ENCODE peak calls at places on chromosome 15, in four cellular contexts. A, T, N and B are unnamed samples.

GRCh38 chr15:84606653-84607120 is 5.9 kb downstream of the ZSCAN2 start:
- DNase-seq in A (no peak), T (no peak), N (no peak), B (no peak)

GRCh38 chr15:86611392-86612040 is 531.8 kb downstream of the AGBL1 start:
- DNase-seq in T (no peak), A (no peak), N (no peak), B (no peak)

GRCh38 chr15:84981711-84982300 is at the start of gene PDE8A:
- DNase-seq in T (peak), N (no peak), A (no peak), B (peak)

GRCh38 chr15:89075846-89076245 is 12.4 kb upstream of the ABHD2 start:
- DNase-seq in T (no peak), A (no peak), N (no peak), B (no peak)

GRCh38 chr15:88628018-88628673 is 7.0 kb downstream of the AEN start:
- DNase-seq in N (no peak), A (no peak), T (no peak), B (no peak)

GRCh38 chr15:74328331-74329056 is 39.0 kb downstream of the CYP11A1 start:
- DNase-seq in N (no peak), T (no peak), A (no peak), B (no peak)

GRCh38 chr15:27399236-27399635 is 428.3 kb downstream of the GABRG3 start:
- DNase-seq in A (no peak), N (no peak), T (no peak), B (no peak)

GRCh38 chr15:66742286-66742685 is 40.2 kb downstream of the SMAD6 start:
- DNase-seq in A (no peak), T (no peak), N (no peak), B (no peak)

GRCh38 chr15:65259367-65259781 is 27.3 kb downstream of the PARP16 start:
- DNase-seq in N (no peak), T (no peak), A (no peak), B (no peak)

GRCh38 chr15:90187257-90187868 is 13.8 kb upstream of the SEMA4B start:
- DNase-seq in A (no peak), N (no peak), T (no peak), B (no peak)

GRCh38 chr15:101148881-101149664 is 102.8 kb downstream of the CHSY1 start:
- DNase-seq in N (no peak), A (no peak), T (no peak), B (peak)

GRCh38 chr15:69881760-69882159 is 216.0 kb downstream of the TLE3 start:
- DNase-seq in A (no peak), T (no peak), N (no peak), B (no peak)

GRCh38 chr15:72345280-72345679 is 25.3 kb upstream of the CELF6 start:
- DNase-seq in T (no peak), A (no peak), N (no peak), B (peak)

GRCh38 chr15:33243869-33244268 is 49.4 kb upstream of the FMN1 start:
- DNase-seq in A (no peak), N (peak), T (no peak), B (no peak)

GRCh38 chr15:57686657-57687056 is 19.9 kb upstream of the POLR2M start:
- DNase-seq in T (no peak), N (no peak), A (no peak), B (no peak)

GRCh38 chr15:87212041-87212440 is 1044.5 kb downstream of the NTRK3 start:
- DNase-seq in T (no peak), N (no peak), A (no peak), B (no peak)

GRCh38 chr15:50148362-50148963 is 29.4 kb upstream of the ATP8B4 start:
- DNase-seq in T (peak), A (peak), N (no peak), B (no peak)

GRCh38 chr15:91465696-91466095 is 365.6 kb downstream of the SV2B start:
- DNase-seq in N (no peak), T (peak), A (no peak), B (no peak)

GRCh38 chr15:69554321-69554961 is 101.8 kb downstream of the RPLP1 start:
- DNase-seq in N (no peak), A (peak), T (peak), B (no peak)

GRCh38 chr15:25089577-25089976 is 134.8 kb downstream of the SNRPN start:
- DNase-seq in T (no peak), A (no peak), N (no peak), B (no peak)

GRCh38 chr15:59741274-59741906 is 52.3 kb upstream of the BNIP2 start:
- DNase-seq in T (peak), N (no peak), A (peak), B (no peak)

GRCh38 chr15:99504071-99504822 is 61.5 kb upstream of the MEF2A start:
- DNase-seq in T (no peak), A (no peak), N (no peak), B (no peak)

GRCh38 chr15:73344051-73344450 is 24.7 kb downstream of the HCN4 start:
- DNase-seq in A (no peak), T (no peak), N (no peak), B (no peak)

GRCh38 chr15:39144613-39145012 is 436.3 kb upstream of the THBS1 start:
- DNase-seq in T (no peak), N (no peak), A (no peak), B (no peak)

GRCh38 chr15:36977620-36978610 is 122.4 kb downstream of the MEIS2 start:
- DNase-seq in T (no peak), N (no peak), A (no peak), B (no peak)

GRCh38 chr15:41888662-41889253 is 5.1 kb downstream of the SPTBN5 start:
- DNase-seq in A (no peak), N (no peak), T (no peak), B (peak)

GRCh38 chr15:87712211-87712610 is 544.3 kb downstream of the NTRK3 start:
- DNase-seq in N (no peak), A (no peak), T (no peak), B (no peak)

GRCh38 chr15:79179108-79179561 is 88.6 kb upstream of the RASGRF1 start:
- DNase-seq in N (peak), T (no peak), A (peak), B (no peak)

GRCh38 chr15:67242665-67243064 is 11.8 kb downstream of the AAGAB start:
- DNase-seq in N (no peak), T (no peak), A (no peak), B (no peak)

GRCh38 chr15:51621917-51622268 is 678 bp downstream of the DMXL2 start:
- DNase-seq in A (peak), T (peak), N (peak), B (peak)

GRCh38 chr15:61057830-61058529 is 171.1 kb downstream of the RORA start:
- DNase-seq in T (no peak), A (no peak), N (no peak), B (no peak)

GRCh38 chr15:58308742-58309355 is 122.9 kb upstream of the LIPC start:
- DNase-seq in T (no peak), N (no peak), A (no peak), B (no peak)

GRCh38 chr15:89971592-89971997 is 29.5 kb upstream of the ZNF710 start:
- DNase-seq in A (peak), N (peak), T (peak), B (no peak)